ENCODE peak calls at places on chromosomes 2 and 18, in nine cellular contexts. V, J, C, X, P, R, G, L and U are unnamed samples.

GRCh38 chr18:9000736-9001135 is 101.8 kb upstream of the NDUFV2 start:
- DNase-seq in V (no peak), J (no peak), C (no peak), X (no peak), P (no peak), R (no peak), G (no peak), L (no peak), U (no peak)

GRCh38 chr2:202408546-202409140 is 32.5 kb downstream of the BMPR2 start:
- DNase-seq in V (no peak), J (peak), C (no peak), X (no peak), P (no peak), R (no peak), G (no peak), L (no peak), U (peak)

GRCh38 chr2:23589739-23590138 is 204.8 kb downstream of the KLHL29 start:
- DNase-seq in V (no peak), J (no peak), C (no peak), X (no peak), P (no peak), R (no peak), G (peak), L (no peak), U (no peak)

GRCh38 chr2:199471443-199472057 is 13.8 kb upstream of the SATB2 start:
- DNase-seq in V (no peak), J (no peak), C (peak), X (peak), P (no peak), R (peak), G (no peak), L (peak), U (peak)

GRCh38 chr2:174593574-174594203 is 3.9 kb downstream of the WIPF1 start:
- DNase-seq in V (no peak), J (peak), C (no peak), X (no peak), P (no peak), R (no peak), G (no peak), L (peak), U (no peak)

GRCh38 chr18:58355243-58355642 is 273.6 kb downstream of the ALPK2 start:
- DNase-seq in V (no peak), J (no peak), C (no peak), X (no peak), P (no peak), R (no peak), G (no peak), L (no peak), U (no peak)

GRCh38 chr18:44537521-44537920 is 143.2 kb upstream of the SETBP1 start:
- DNase-seq in V (no peak), J (peak), C (peak), X (no peak), P (no peak), R (no peak), G (no peak), L (no peak), U (peak)

GRCh38 chr2:189013677-189014380 is 39.7 kb downstream of the COL3A1 start:
- DNase-seq in V (no peak), J (no peak), C (no peak), X (no peak), P (no peak), R (no peak), G (no peak), L (no peak), U (no peak)

GRCh38 chr2:8332646-8333045 is 349.2 kb upstream of the ID2 start:
- DNase-seq in V (no peak), J (no peak), C (peak), X (no peak), P (no peak), R (no peak), G (no peak), L (no peak), U (no peak)

GRCh38 chr2:218805627-218806026 is 23.7 kb downstream of the CYP27A1 start:
- DNase-seq in V (no peak), J (peak), C (no peak), X (no peak), P (peak), R (no peak), G (no peak), L (no peak), U (no peak)

GRCh38 chr18:36428431-36429029 is 131.0 kb downstream of the FHOD3 start:
- DNase-seq in V (no peak), J (no peak), C (no peak), X (no peak), P (no peak), R (no peak), G (no peak), L (no peak), U (no peak)

GRCh38 chr2:85541753-85542457 is 2.9 kb downstream of the MAT2A start:
- DNase-seq in V (no peak), J (no peak), C (no peak), X (no peak), P (peak), R (no peak), G (no peak), L (peak), U (no peak)

GRCh38 chr2:215692387-215693079 is 256.7 kb upstream of the FN1 start:
- DNase-seq in V (no peak), J (no peak), C (no peak), X (no peak), P (no peak), R (no peak), G (no peak), L (no peak), U (no peak)

GRCh38 chr2:9473308-9473984 is 905 bp upstream of the IAH1 start:
- DNase-seq in V (peak), J (no peak), C (peak), X (peak), P (no peak), R (peak), G (no peak), L (peak), U (peak)

GRCh38 chr2:226429476-226429875 is 370.1 kb downstream of the IRS1 start:
- DNase-seq in V (no peak), J (no peak), C (no peak), X (no peak), P (no peak), R (no peak), G (no peak), L (no peak), U (no peak)

GRCh38 chr18:78913830-78914585 is 65.6 kb upstream of the SALL3 start:
- DNase-seq in V (no peak), J (no peak), C (peak), X (no peak), P (no peak), R (no peak), G (no peak), L (no peak), U (no peak)

GRCh38 chr2:156305121-156305520 is 27.4 kb downstream of the NR4A2 start:
- DNase-seq in V (no peak), J (peak), C (no peak), X (no peak), P (no peak), R (no peak), G (no peak), L (no peak), U (no peak)

GRCh38 chr2:196927318-196928225 is 1.1 kb upstream of the PGAP1 start:
- DNase-seq in V (peak), J (peak), C (no peak), X (no peak), P (peak), R (no peak), G (no peak), L (peak), U (peak)

GRCh38 chr2:99602475-99602874 is 112.7 kb upstream of the REV1 start:
- DNase-seq in V (no peak), J (no peak), C (no peak), X (no peak), P (no peak), R (no peak), G (no peak), L (no peak), U (no peak)

GRCh38 chr18:51330148-51330547 is 132.7 kb upstream of the MEX3C start:
- DNase-seq in V (no peak), J (peak), C (no peak), X (no peak), P (no peak), R (no peak), G (no peak), L (no peak), U (peak)

GRCh38 chr2:88450925-88451575 is 1.4 kb downstream of the FOXI3 start:
- DNase-seq in V (no peak), J (no peak), C (no peak), X (no peak), P (no peak), R (no peak), G (no peak), L (no peak), U (no peak)

GRCh38 chr2:230160112-230160660 is 59.6 kb downstream of the SP110 start:
- DNase-seq in V (peak), J (peak), C (peak), X (no peak), P (no peak), R (peak), G (peak), L (peak), U (peak)

GRCh38 chr2:200353125-200353524 is 46.6 kb downstream of the SPATS2L start:
- DNase-seq in V (no peak), J (no peak), C (no peak), X (no peak), P (no peak), R (no peak), G (peak), L (no peak), U (no peak)

GRCh38 chr2:232435805-232436204 is 20.1 kb upstream of the ALPI start:
- DNase-seq in V (no peak), J (no peak), C (peak), X (no peak), P (no peak), R (no peak), G (no peak), L (no peak), U (no peak)

GRCh38 chr2:160201849-160202539 is 1.9 kb upstream of the ITGB6 start:
- DNase-seq in V (no peak), J (no peak), C (no peak), X (no peak), P (no peak), R (no peak), G (no peak), L (no peak), U (no peak)
- H3K27ac ChIP-seq in V (no peak), J (no peak), C (no peak), X (no peak), P (no peak), R (no peak), G (no peak), L (no peak), U (no peak)

DNA sequence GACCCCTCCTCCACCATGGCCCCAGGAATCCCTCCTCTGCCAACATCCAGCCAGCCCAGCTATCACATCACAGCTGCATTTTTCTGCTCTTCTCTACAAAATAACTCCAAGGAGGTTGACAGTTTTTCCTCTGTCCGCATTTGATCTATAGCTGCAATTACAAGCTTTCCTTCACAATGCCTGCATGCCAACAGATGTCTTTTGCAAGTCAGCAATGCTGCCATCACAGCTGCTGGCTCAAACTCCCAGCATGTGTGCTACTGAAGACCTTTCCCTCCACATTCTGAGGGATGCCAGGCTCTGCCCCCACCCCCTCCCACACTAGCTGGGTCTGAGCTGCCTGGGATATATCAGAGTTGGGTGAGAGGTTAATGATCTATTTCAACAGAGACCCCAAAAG is 51.7 kb downstream of the MCFD2 start:
- DNase-seq in V (no peak), J (no peak), C (no peak), X (no peak), P (no peak), R (no peak), G (no peak), L (no peak), U (no peak)
- TF ChIP-seq CTCF in V (no peak), J (no peak), C (no peak), X (no peak), P (no peak), R (no peak), G (no peak), L (no peak), U (no peak)

GRCh38 chr2:120868366-120868765 is 132.7 kb downstream of the GLI2 start:
- DNase-seq in V (no peak), J (no peak), C (no peak), X (no peak), P (no peak), R (no peak), G (no peak), L (no peak), U (no peak)
- H3K27ac ChIP-seq in V (peak), J (no peak), C (no peak), X (no peak), P (no peak), R (no peak), G (no peak), L (no peak), U (no peak)

DNA sequence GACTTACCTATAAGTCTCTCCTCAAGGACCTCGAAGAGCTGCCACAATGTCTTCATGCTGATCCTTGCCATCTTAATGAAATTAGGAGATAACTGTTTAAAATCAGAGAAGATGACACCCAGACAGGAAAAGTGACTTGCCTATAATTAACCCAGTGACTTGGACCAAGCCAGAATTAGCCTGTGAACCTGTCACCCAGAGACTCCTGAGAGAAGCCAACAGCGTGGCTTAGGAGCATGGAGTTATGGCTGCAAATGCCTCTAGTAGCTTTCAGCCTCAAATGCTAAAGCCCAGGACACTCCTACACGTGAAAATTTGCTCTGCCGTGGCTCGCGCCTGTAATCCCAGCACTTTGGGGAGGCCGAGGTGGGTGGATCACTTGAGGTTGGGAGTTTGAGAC is 104.2 kb downstream of the GBX2 start:
- DNase-seq in V (no peak), J (no peak), C (no peak), X (no peak), P (no peak), R (no peak), G (no peak), L (no peak), U (no peak)
- TF ChIP-seq CTCF in V (no peak), J (no peak), C (no peak), X (no peak), P (no peak), R (no peak), G (no peak), L (no peak), U (no peak)

GRCh38 chr2:72827495-72827894 is 1.7 kb upstream of the EXOC6B start:
- DNase-seq in V (no peak), J (no peak), C (no peak), X (no peak), P (no peak), R (no peak), G (no peak), L (no peak), U (no peak)

GRCh38 chr2:72826156-72826477 is 284 bp upstream of the EXOC6B start:
- DNase-seq in V (no peak), J (no peak), C (no peak), X (no peak), P (no peak), R (no peak), G (no peak), L (no peak), U (no peak)

GRCh38 chr2:72827999-72828646 is 2.3 kb upstream of the EXOC6B start:
- DNase-seq in V (no peak), J (peak), C (no peak), X (no peak), P (no peak), R (no peak), G (no peak), L (no peak), U (peak)

GRCh38 chr2:72830273-72830672 is 4.4 kb upstream of the EXOC6B start:
- DNase-seq in V (no peak), J (no peak), C (no peak), X (no peak), P (no peak), R (no peak), G (no peak), L (no peak), U (no peak)

DNA sequence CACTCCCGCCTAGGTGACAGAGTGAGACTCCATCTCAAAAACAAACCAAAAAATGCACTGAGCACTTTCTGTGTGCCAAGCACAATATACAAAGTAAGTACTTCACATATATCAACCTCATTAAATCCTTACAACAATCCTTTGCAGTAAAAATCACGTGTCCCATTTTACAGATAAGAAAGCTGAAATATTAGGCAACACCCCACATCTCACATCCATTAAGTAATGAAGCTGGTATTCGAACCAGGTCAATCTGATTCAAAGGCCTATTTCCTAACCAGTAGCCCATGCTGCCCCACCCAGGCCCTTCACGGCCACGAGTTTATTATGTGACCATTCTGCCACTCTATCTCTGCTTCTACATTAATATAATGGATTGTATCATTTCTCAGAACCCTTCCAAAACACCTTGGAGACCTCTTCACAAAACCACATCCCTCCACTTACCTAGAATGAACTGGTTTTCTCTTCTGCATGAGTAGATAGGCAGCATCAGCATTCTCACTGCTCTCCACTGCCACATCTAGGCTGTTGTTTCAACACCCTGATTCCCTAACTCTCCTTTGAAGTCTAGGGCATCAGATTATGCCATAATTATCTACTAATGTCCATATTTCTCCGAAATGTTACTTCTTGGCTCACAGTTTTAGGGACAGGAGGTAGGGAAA is 3.1 kb upstream of the EXOC6B start:
- DNase-seq in V (no peak), J (no peak), C (no peak), X (no peak), P (no peak), R (no peak), G (no peak), L (no peak), U (no peak)
- H3K27ac ChIP-seq in V (no peak), J (no peak), C (no peak), X (no peak), P (no peak), R (no peak), G (no peak), L (no peak), U (peak)